ENCODE peak calls at places on chromosome 2, in five cellular contexts. One of them, this sample, is unnamed.

GRCh38 chr2:49827366-49827765 is 673.1 kb upstream of the FSHR start:
- DNase-seq in stimulated activated CD4-positive, alpha-beta T cell treated with anti-CD3 and anti-CD28 coated beads, TNF-alpha, amount 100 ng/mL, for 4 hours: no peak
- DNase-seq in amniotic stem cell: no peak
- DNase-seq in A549: no peak
- DNase-seq in ureter: no peak
- DNase-seq in this sample: no peak

GRCh38 chr2:241773511-241774418 is 2.9 kb upstream of the GAL3ST2 start:
- DNase-seq in amniotic stem cell: no peak
- DNase-seq in stimulated activated CD4-positive, alpha-beta T cell treated with anti-CD3 and anti-CD28 coated beads, TNF-alpha, amount 100 ng/mL, for 4 hours: no peak
- DNase-seq in ureter: peak
- DNase-seq in A549: no peak
- DNase-seq in this sample: no peak

GRCh38 chr2:195595825-195596224 is 61.2 kb upstream of the SLC39A10 start:
- DNase-seq in ureter: no peak
- DNase-seq in A549: no peak
- DNase-seq in stimulated activated CD4-positive, alpha-beta T cell treated with anti-CD3 and anti-CD28 coated beads, TNF-alpha, amount 100 ng/mL, for 4 hours: no peak
- DNase-seq in amniotic stem cell: no peak
- DNase-seq in this sample: no peak

GRCh38 chr2:127188797-127189196 is 31.3 kb downstream of the CYP27C1 start:
- DNase-seq in amniotic stem cell: no peak
- DNase-seq in ureter: no peak
- DNase-seq in stimulated activated CD4-positive, alpha-beta T cell treated with anti-CD3 and anti-CD28 coated beads, TNF-alpha, amount 100 ng/mL, for 4 hours: no peak
- DNase-seq in A549: no peak
- DNase-seq in this sample: no peak

GRCh38 chr2:23561088-23561487 is 176.1 kb downstream of the KLHL29 start:
- DNase-seq in ureter: no peak
- DNase-seq in amniotic stem cell: no peak
- DNase-seq in A549: no peak
- DNase-seq in stimulated activated CD4-positive, alpha-beta T cell treated with anti-CD3 and anti-CD28 coated beads, TNF-alpha, amount 100 ng/mL, for 4 hours: no peak
- DNase-seq in this sample: no peak

GRCh38 chr2:191759650-191760049 is 81.7 kb downstream of the NABP1 start:
- DNase-seq in amniotic stem cell: no peak
- DNase-seq in A549: no peak
- DNase-seq in stimulated activated CD4-positive, alpha-beta T cell treated with anti-CD3 and anti-CD28 coated beads, TNF-alpha, amount 100 ng/mL, for 4 hours: no peak
- DNase-seq in ureter: no peak
- DNase-seq in this sample: no peak

GRCh38 chr2:12587729-12588522 is 128.8 kb upstream of the TRIB2 start:
- DNase-seq in A549: peak
- DNase-seq in stimulated activated CD4-positive, alpha-beta T cell treated with anti-CD3 and anti-CD28 coated beads, TNF-alpha, amount 100 ng/mL, for 4 hours: no peak
- DNase-seq in amniotic stem cell: peak
- DNase-seq in ureter: no peak
- DNase-seq in this sample: peak

GRCh38 chr2:75657794-75658193 is 11.2 kb downstream of the MRPL19 start:
- DNase-seq in amniotic stem cell: no peak
- DNase-seq in stimulated activated CD4-positive, alpha-beta T cell treated with anti-CD3 and anti-CD28 coated beads, TNF-alpha, amount 100 ng/mL, for 4 hours: no peak
- DNase-seq in ureter: no peak
- DNase-seq in A549: no peak
- DNase-seq in this sample: no peak

GRCh38 chr2:42170619-42171395 is 1.7 kb downstream of the EML4 start:
- DNase-seq in A549: no peak
- DNase-seq in ureter: no peak
- DNase-seq in stimulated activated CD4-positive, alpha-beta T cell treated with anti-CD3 and anti-CD28 coated beads, TNF-alpha, amount 100 ng/mL, for 4 hours: no peak
- DNase-seq in amniotic stem cell: no peak
- DNase-seq in this sample: no peak

GRCh38 chr2:85737481-85737880 is 16.3 kb upstream of the ATOH8 start:
- DNase-seq in ureter: peak
- DNase-seq in A549: peak
- DNase-seq in stimulated activated CD4-positive, alpha-beta T cell treated with anti-CD3 and anti-CD28 coated beads, TNF-alpha, amount 100 ng/mL, for 4 hours: no peak
- DNase-seq in amniotic stem cell: peak
- DNase-seq in this sample: peak

GRCh38 chr2:127624321-127625145 is 21.4 kb upstream of the GPR17 start:
- DNase-seq in stimulated activated CD4-positive, alpha-beta T cell treated with anti-CD3 and anti-CD28 coated beads, TNF-alpha, amount 100 ng/mL, for 4 hours: no peak
- DNase-seq in A549: no peak
- DNase-seq in amniotic stem cell: no peak
- DNase-seq in ureter: no peak
- DNase-seq in this sample: no peak

GRCh38 chr2:238855299-238855698 is 7.4 kb downstream of the TWIST2 start:
- DNase-seq in ureter: no peak
- DNase-seq in stimulated activated CD4-positive, alpha-beta T cell treated with anti-CD3 and anti-CD28 coated beads, TNF-alpha, amount 100 ng/mL, for 4 hours: no peak
- DNase-seq in A549: no peak
- DNase-seq in amniotic stem cell: no peak
- DNase-seq in this sample: no peak

GRCh38 chr2:198100323-198100722 is 295.9 kb downstream of the PLCL1 start:
- DNase-seq in amniotic stem cell: no peak
- DNase-seq in ureter: no peak
- DNase-seq in stimulated activated CD4-positive, alpha-beta T cell treated with anti-CD3 and anti-CD28 coated beads, TNF-alpha, amount 100 ng/mL, for 4 hours: no peak
- DNase-seq in A549: no peak
- DNase-seq in this sample: no peak

GRCh38 chr2:166314022-166314759 is 61.6 kb downstream of the SCN9A start:
- DNase-seq in amniotic stem cell: peak
- DNase-seq in A549: peak
- DNase-seq in stimulated activated CD4-positive, alpha-beta T cell treated with anti-CD3 and anti-CD28 coated beads, TNF-alpha, amount 100 ng/mL, for 4 hours: no peak
- DNase-seq in ureter: no peak
- DNase-seq in this sample: peak

GRCh38 chr2:69570474-69570873 is 73.1 kb downstream of the AAK1 start:
- DNase-seq in A549: no peak
- DNase-seq in ureter: no peak
- DNase-seq in stimulated activated CD4-positive, alpha-beta T cell treated with anti-CD3 and anti-CD28 coated beads, TNF-alpha, amount 100 ng/mL, for 4 hours: no peak
- DNase-seq in amniotic stem cell: no peak
- DNase-seq in this sample: no peak

GRCh38 chr2:9768388-9768787 is 74.9 kb upstream of the TAF1B start:
- DNase-seq in ureter: no peak
- DNase-seq in A549: no peak
- DNase-seq in stimulated activated CD4-positive, alpha-beta T cell treated with anti-CD3 and anti-CD28 coated beads, TNF-alpha, amount 100 ng/mL, for 4 hours: no peak
- DNase-seq in amniotic stem cell: no peak
- DNase-seq in this sample: no peak

GRCh38 chr2:136495636-136496035 is 269.7 kb upstream of the THSD7B start:
- DNase-seq in stimulated activated CD4-positive, alpha-beta T cell treated with anti-CD3 and anti-CD28 coated beads, TNF-alpha, amount 100 ng/mL, for 4 hours: no peak
- DNase-seq in ureter: no peak
- DNase-seq in amniotic stem cell: no peak
- DNase-seq in A549: no peak
- DNase-seq in this sample: no peak